ENCODE peak calls at places on chromosome 16, in four cellular contexts. One of them, this sample, is unnamed.

GRCh38 chr16:20216818-20217217 is 110.5 kb downstream of the GP2 start:
- DNase-seq in fibroblast of pulmonary artery: no peak
- DNase-seq in fibroblast of mammary gland: no peak
- DNase-seq in WERI-Rb-1: no peak
- DNase-seq in this sample: no peak

GRCh38 chr16:19850131-19850817 is 34.4 kb downstream of the GPRC5B start:
- DNase-seq in fibroblast of pulmonary artery: no peak
- DNase-seq in WERI-Rb-1: no peak
- DNase-seq in fibroblast of mammary gland: no peak
- DNase-seq in this sample: no peak

GRCh38 chr16:80852261-80852872 is 48.0 kb upstream of the CDYL2 start:
- DNase-seq in fibroblast of mammary gland: peak
- DNase-seq in fibroblast of pulmonary artery: peak
- DNase-seq in WERI-Rb-1: peak
- DNase-seq in this sample: peak

GRCh38 chr16:20969386-20969785 is 68.8 kb downstream of the LYRM1 start:
- DNase-seq in fibroblast of pulmonary artery: no peak
- DNase-seq in WERI-Rb-1: no peak
- DNase-seq in fibroblast of mammary gland: no peak
- DNase-seq in this sample: no peak

GRCh38 chr16:76780556-76780955 is 410.4 kb upstream of the MON1B start:
- DNase-seq in WERI-Rb-1: no peak
- DNase-seq in fibroblast of mammary gland: peak
- DNase-seq in fibroblast of pulmonary artery: peak
- DNase-seq in this sample: no peak

GRCh38 chr16:1707193-1707790 is 1.3 kb downstream of the MAPK8IP3 start:
- DNase-seq in WERI-Rb-1: no peak
- DNase-seq in fibroblast of mammary gland: no peak
- DNase-seq in fibroblast of pulmonary artery: peak
- DNase-seq in this sample: no peak

GRCh38 chr16:50697881-50698767 is 4.7 kb downstream of the NOD2 start:
- DNase-seq in fibroblast of pulmonary artery: peak
- DNase-seq in WERI-Rb-1: no peak
- DNase-seq in fibroblast of mammary gland: peak
- DNase-seq in this sample: no peak

GRCh38 chr16:69709456-69710084 is 16.8 kb downstream of the NQO1 start:
- DNase-seq in fibroblast of pulmonary artery: peak
- DNase-seq in WERI-Rb-1: no peak
- DNase-seq in fibroblast of mammary gland: peak
- DNase-seq in this sample: no peak

GRCh38 chr16:88945473-88945872 is 31.5 kb downstream of the CBFA2T3 start:
- DNase-seq in fibroblast of mammary gland: no peak
- DNase-seq in WERI-Rb-1: no peak
- DNase-seq in fibroblast of pulmonary artery: no peak
- DNase-seq in this sample: no peak

GRCh38 chr16:4572715-4573114 is 16.6 kb downstream of the C16orf96 start:
- DNase-seq in fibroblast of mammary gland: no peak
- DNase-seq in fibroblast of pulmonary artery: peak
- DNase-seq in WERI-Rb-1: no peak
- DNase-seq in this sample: no peak

GRCh38 chr16:1105888-1106620 is 10.0 kb upstream of the C1QTNF8 start:
- DNase-seq in fibroblast of mammary gland: peak
- DNase-seq in WERI-Rb-1: peak
- DNase-seq in fibroblast of pulmonary artery: peak
- DNase-seq in this sample: peak

GRCh38 chr16:79698341-79698753 is 97.8 kb upstream of the MAF start:
- DNase-seq in fibroblast of mammary gland: peak
- DNase-seq in WERI-Rb-1: no peak
- DNase-seq in fibroblast of pulmonary artery: peak
- DNase-seq in this sample: no peak

GRCh38 chr16:52123063-52123839 is 423.7 kb downstream of the TOX3 start:
- DNase-seq in WERI-Rb-1: no peak
- DNase-seq in fibroblast of mammary gland: no peak
- DNase-seq in fibroblast of pulmonary artery: no peak
- DNase-seq in this sample: no peak

GRCh38 chr16:23082161-23082788 is 67.0 kb downstream of the USP31 start:
- DNase-seq in WERI-Rb-1: peak
- DNase-seq in fibroblast of pulmonary artery: peak
- DNase-seq in fibroblast of mammary gland: no peak
- DNase-seq in this sample: no peak

GRCh38 chr16:75002474-75002873 is 3.6 kb downstream of the ZNRF1 start:
- DNase-seq in fibroblast of mammary gland: no peak
- DNase-seq in WERI-Rb-1: no peak
- DNase-seq in fibroblast of pulmonary artery: no peak
- DNase-seq in this sample: no peak

GRCh38 chr16:88633684-88634140 is 4.7 kb upstream of the IL17C start:
- DNase-seq in fibroblast of pulmonary artery: peak
- DNase-seq in WERI-Rb-1: peak
- DNase-seq in fibroblast of mammary gland: peak
- DNase-seq in this sample: peak

GRCh38 chr16:87499189-87499486 is 6.3 kb upstream of the ZCCHC14 start:
- DNase-seq in fibroblast of pulmonary artery: peak
- DNase-seq in WERI-Rb-1: no peak
- DNase-seq in fibroblast of mammary gland: peak
- DNase-seq in this sample: no peak

GRCh38 chr16:14454391-14454790 is 175.7 kb downstream of the PARN start:
- DNase-seq in fibroblast of mammary gland: peak
- DNase-seq in fibroblast of pulmonary artery: peak
- DNase-seq in WERI-Rb-1: no peak
- DNase-seq in this sample: no peak

GRCh38 chr16:49754495-49755290 is 101.2 kb downstream of the ZNF423 start:
- DNase-seq in fibroblast of mammary gland: no peak
- DNase-seq in WERI-Rb-1: no peak
- DNase-seq in fibroblast of pulmonary artery: peak
- DNase-seq in this sample: peak

GRCh38 chr16:12147681-12148479 is 171.3 kb downstream of the SNX29 start:
- DNase-seq in WERI-Rb-1: no peak
- DNase-seq in fibroblast of pulmonary artery: no peak
- DNase-seq in fibroblast of mammary gland: no peak
- DNase-seq in this sample: no peak

GRCh38 chr16:48384305-48384981 is 770 bp downstream of the SIAH1 start:
- DNase-seq in fibroblast of mammary gland: peak
- DNase-seq in fibroblast of pulmonary artery: peak
- DNase-seq in WERI-Rb-1: peak
- DNase-seq in this sample: peak

GRCh38 chr16:72189865-72190371 is 18.0 kb upstream of the PMFBP1 start:
- DNase-seq in fibroblast of mammary gland: peak
- DNase-seq in WERI-Rb-1: no peak
- DNase-seq in fibroblast of pulmonary artery: peak
- DNase-seq in this sample: no peak

GRCh38 chr16:31215287-31216115 is 1.4 kb downstream of the PYDC1 start:
- DNase-seq in fibroblast of mammary gland: peak
- DNase-seq in WERI-Rb-1: no peak
- DNase-seq in fibroblast of pulmonary artery: peak
- DNase-seq in this sample: peak

GRCh38 chr16:69481901-69482341 is 57.5 kb downstream of the CYB5B start:
- DNase-seq in fibroblast of pulmonary artery: peak
- DNase-seq in WERI-Rb-1: no peak
- DNase-seq in fibroblast of mammary gland: peak
- DNase-seq in this sample: no peak

GRCh38 chr16:80317132-80318098 is 223.4 kb upstream of the DYNLRB2 start:
- DNase-seq in fibroblast of pulmonary artery: no peak
- DNase-seq in WERI-Rb-1: peak
- DNase-seq in fibroblast of mammary gland: no peak
- DNase-seq in this sample: peak

GRCh38 chr16:1941924-1942809 is 832 bp downstream of the MSRB1 start:
- DNase-seq in fibroblast of mammary gland: peak
- DNase-seq in WERI-Rb-1: no peak
- DNase-seq in fibroblast of pulmonary artery: peak
- DNase-seq in this sample: no peak

GRCh38 chr16:75064403-75065148 is 52.0 kb downstream of the LDHD start:
- DNase-seq in fibroblast of mammary gland: no peak
- DNase-seq in fibroblast of pulmonary artery: no peak
- DNase-seq in WERI-Rb-1: no peak
- DNase-seq in this sample: no peak

GRCh38 chr16:75065149-75065807 is 51.3 kb downstream of the LDHD start:
- DNase-seq in WERI-Rb-1: no peak
- DNase-seq in fibroblast of pulmonary artery: no peak
- DNase-seq in fibroblast of mammary gland: no peak
- DNase-seq in this sample: no peak

GRCh38 chr16:58107228-58107627 is 22.0 kb downstream of the CFAP20 start:
- DNase-seq in fibroblast of mammary gland: no peak
- DNase-seq in WERI-Rb-1: no peak
- DNase-seq in fibroblast of pulmonary artery: no peak
- DNase-seq in this sample: no peak

GRCh38 chr16:58110590-58111330 is 18.4 kb downstream of the CFAP20 start:
- DNase-seq in fibroblast of mammary gland: no peak
- DNase-seq in fibroblast of pulmonary artery: no peak
- DNase-seq in WERI-Rb-1: no peak
- DNase-seq in this sample: no peak

GRCh38 chr16:58109330-58109729 is 19.9 kb downstream of the CFAP20 start:
- DNase-seq in fibroblast of pulmonary artery: no peak
- DNase-seq in fibroblast of mammary gland: no peak
- DNase-seq in WERI-Rb-1: no peak
- DNase-seq in this sample: no peak

GRCh38 chr16:58111331-58111627 is 17.9 kb downstream of the CFAP20 start:
- DNase-seq in fibroblast of mammary gland: no peak
- DNase-seq in WERI-Rb-1: no peak
- DNase-seq in fibroblast of pulmonary artery: no peak
- DNase-seq in this sample: no peak

GRCh38 chr16:58109881-58110280 is 19.3 kb downstream of the CFAP20 start:
- DNase-seq in fibroblast of pulmonary artery: no peak
- DNase-seq in WERI-Rb-1: no peak
- DNase-seq in fibroblast of mammary gland: no peak
- DNase-seq in this sample: no peak
- TF ChIP-seq CTCF in fibroblast of pulmonary artery: no peak
- TF ChIP-seq CTCF in WERI-Rb-1: no peak
- TF ChIP-seq CTCF in fibroblast of mammary gland: no peak
- TF ChIP-seq CTCF in this sample: no peak

DNA sequence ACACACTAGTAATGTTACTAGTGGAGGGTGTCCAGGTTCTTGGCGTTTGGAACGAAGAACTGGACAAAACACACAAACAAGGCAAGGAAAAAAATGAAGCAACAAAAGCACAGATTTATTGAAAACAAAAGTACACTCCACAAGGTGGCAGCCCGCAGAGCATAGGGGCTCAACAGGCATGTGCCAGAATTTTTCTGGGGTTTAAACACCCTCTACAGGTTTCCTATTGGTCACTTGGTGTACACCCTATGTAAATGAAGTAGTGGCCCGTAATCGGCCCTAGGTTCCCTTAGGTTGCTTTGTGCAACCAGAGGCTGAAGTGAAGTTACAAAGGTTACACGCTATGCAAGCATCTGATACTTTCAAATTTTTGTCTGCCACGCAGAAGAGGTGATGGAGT is 8.1 kb downstream of the OR2C1 start:
- DNase-seq in fibroblast of mammary gland: no peak
- DNase-seq in WERI-Rb-1: peak
- DNase-seq in fibroblast of pulmonary artery: no peak
- DNase-seq in this sample: no peak
- TF ChIP-seq CTCF in fibroblast of mammary gland: no peak
- TF ChIP-seq CTCF in WERI-Rb-1: no peak
- TF ChIP-seq CTCF in fibroblast of pulmonary artery: no peak
- TF ChIP-seq CTCF in this sample: no peak

GRCh38 chr16:10941127-10941933 is 938 bp downstream of the DEXI start:
- DNase-seq in fibroblast of pulmonary artery: no peak
- DNase-seq in WERI-Rb-1: no peak
- DNase-seq in fibroblast of mammary gland: no peak
- DNase-seq in this sample: peak

GRCh38 chr16:10945065-10945787 is 862 bp downstream of the CLEC16A start:
- DNase-seq in WERI-Rb-1: no peak
- DNase-seq in fibroblast of mammary gland: no peak
- DNase-seq in fibroblast of pulmonary artery: no peak
- DNase-seq in this sample: no peak

GRCh38 chr16:10944249-10945064 is at the start of gene CLEC16A:
- DNase-seq in WERI-Rb-1: peak
- DNase-seq in fibroblast of mammary gland: peak
- DNase-seq in fibroblast of pulmonary artery: peak
- DNase-seq in this sample: peak

GRCh38 chr16:10940501-10941079 is 1.7 kb downstream of the DEXI start:
- DNase-seq in fibroblast of mammary gland: peak
- DNase-seq in WERI-Rb-1: no peak
- DNase-seq in fibroblast of pulmonary artery: no peak
- DNase-seq in this sample: peak

GRCh38 chr16:10942352-10943297 is at the start of gene DEXI:
- DNase-seq in fibroblast of pulmonary artery: peak
- DNase-seq in fibroblast of mammary gland: peak
- DNase-seq in WERI-Rb-1: peak
- DNase-seq in this sample: peak
- TF ChIP-seq CTCF in fibroblast of pulmonary artery: no peak
- TF ChIP-seq CTCF in fibroblast of mammary gland: no peak
- TF ChIP-seq CTCF in WERI-Rb-1: no peak
- TF ChIP-seq CTCF in this sample: peak

DNA sequence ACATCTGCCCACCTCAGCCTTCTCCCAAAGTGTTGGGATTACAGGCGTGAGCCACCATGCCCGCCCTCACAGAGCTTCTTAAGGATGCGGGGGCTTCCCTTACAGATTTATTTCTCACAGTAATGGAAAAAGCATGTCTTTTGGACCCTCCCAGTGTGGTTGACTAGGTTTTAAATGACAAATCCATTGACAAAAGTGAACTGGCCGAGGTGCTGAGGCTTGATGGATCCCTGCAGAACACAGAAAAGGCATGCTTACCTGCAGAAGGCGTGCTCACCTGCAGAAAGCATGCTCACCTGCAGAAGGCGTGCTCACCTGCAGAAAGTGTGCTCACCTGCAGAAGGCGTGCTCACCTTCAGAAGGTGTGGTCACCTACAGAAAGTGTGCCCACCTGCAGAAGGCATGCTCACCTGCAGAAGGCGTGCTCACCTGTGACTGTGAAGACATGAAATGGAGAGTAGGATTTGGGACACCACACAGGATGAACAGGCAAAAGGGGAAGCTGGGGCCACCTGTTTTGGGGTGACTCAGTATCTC is 15.1 kb upstream of the BBS2 start:
- DNase-seq in WERI-Rb-1: no peak
- DNase-seq in fibroblast of mammary gland: no peak
- DNase-seq in fibroblast of pulmonary artery: no peak
- DNase-seq in this sample: no peak
- TF ChIP-seq CTCF in WERI-Rb-1: no peak
- TF ChIP-seq CTCF in fibroblast of mammary gland: no peak
- TF ChIP-seq CTCF in fibroblast of pulmonary artery: no peak
- TF ChIP-seq CTCF in this sample: no peak

DNA sequence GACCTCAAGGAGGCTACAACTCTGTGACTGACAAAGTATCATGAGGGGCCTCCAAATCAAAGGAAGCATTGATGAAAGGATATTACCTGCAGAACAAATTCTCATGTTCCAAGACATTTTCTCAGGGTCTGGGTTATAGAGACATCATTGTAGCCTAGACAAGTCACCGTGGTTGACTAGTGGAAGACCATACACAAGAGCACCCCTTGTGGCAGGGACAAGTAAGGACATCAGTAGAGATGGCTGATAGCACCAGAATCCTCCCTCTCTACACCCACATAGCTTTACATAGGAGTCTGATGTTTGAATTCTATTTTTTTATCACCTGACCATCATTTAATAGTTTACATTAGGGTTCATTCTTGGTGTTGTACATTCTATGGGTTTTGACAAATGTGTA is 32.5 kb upstream of the CDH8 start:
- DNase-seq in fibroblast of pulmonary artery: no peak
- DNase-seq in fibroblast of mammary gland: no peak
- DNase-seq in WERI-Rb-1: peak
- DNase-seq in this sample: no peak
- TF ChIP-seq CTCF in fibroblast of pulmonary artery: no peak
- TF ChIP-seq CTCF in fibroblast of mammary gland: no peak
- TF ChIP-seq CTCF in WERI-Rb-1: peak
- TF ChIP-seq CTCF in this sample: no peak

This sample was measured in glutamatergic neuron.